ENCODE peak calls at places on chromosome 1, in nine cellular contexts. One of them, this sample, is unnamed.

GRCh38 chr1:40772146-40772770 is 11.3 kb upstream of the KCNQ4 start:
- DNase-seq in tibial nerve: no peak
- DNase-seq in sigmoid colon: peak
- DNase-seq in transverse colon: no peak
- DNase-seq in A549: no peak
- DNase-seq in ovary: no peak
- DNase-seq in stomach: no peak
- DNase-seq in HepG2: no peak
- DNase-seq in K562: no peak
- DNase-seq in this sample: no peak

GRCh38 chr1:95582746-95583145 is 348.7 kb downstream of the RWDD3 start:
- DNase-seq in tibial nerve: no peak
- DNase-seq in sigmoid colon: no peak
- DNase-seq in transverse colon: no peak
- DNase-seq in A549: no peak
- DNase-seq in ovary: no peak
- DNase-seq in stomach: no peak
- DNase-seq in HepG2: no peak
- DNase-seq in K562: no peak
- DNase-seq in this sample: no peak

GRCh38 chr1:43450251-43451070 is 3.3 kb downstream of the HYI start:
- DNase-seq in tibial nerve: no peak
- DNase-seq in sigmoid colon: peak
- DNase-seq in transverse colon: no peak
- DNase-seq in A549: no peak
- DNase-seq in ovary: no peak
- DNase-seq in stomach: no peak
- DNase-seq in HepG2: no peak
- DNase-seq in K562: no peak
- DNase-seq in this sample: no peak

GRCh38 chr1:156963621-156964020 is 43.2 kb downstream of the LRRC71 start:
- DNase-seq in tibial nerve: no peak
- DNase-seq in sigmoid colon: no peak
- DNase-seq in transverse colon: no peak
- DNase-seq in A549: no peak
- DNase-seq in ovary: no peak
- DNase-seq in stomach: no peak
- DNase-seq in HepG2: no peak
- DNase-seq in K562: no peak
- DNase-seq in this sample: no peak

GRCh38 chr1:164733070-164733469 is 174.1 kb downstream of the PBX1 start:
- DNase-seq in tibial nerve: no peak
- DNase-seq in sigmoid colon: no peak
- DNase-seq in transverse colon: no peak
- DNase-seq in A549: peak
- DNase-seq in ovary: no peak
- DNase-seq in stomach: no peak
- DNase-seq in HepG2: no peak
- DNase-seq in K562: no peak
- DNase-seq in this sample: no peak

GRCh38 chr1:71706030-71706671 is 576.2 kb downstream of the NEGR1 start:
- DNase-seq in tibial nerve: no peak
- DNase-seq in sigmoid colon: no peak
- DNase-seq in transverse colon: no peak
- DNase-seq in A549: no peak
- DNase-seq in ovary: no peak
- DNase-seq in stomach: no peak
- DNase-seq in HepG2: no peak
- DNase-seq in K562: no peak
- DNase-seq in this sample: no peak

GRCh38 chr1:87513270-87513669 is 184.6 kb downstream of the LMO4 start:
- DNase-seq in tibial nerve: no peak
- DNase-seq in sigmoid colon: no peak
- DNase-seq in transverse colon: no peak
- DNase-seq in A549: no peak
- DNase-seq in ovary: no peak
- DNase-seq in stomach: no peak
- DNase-seq in HepG2: no peak
- DNase-seq in K562: no peak
- DNase-seq in this sample: no peak

GRCh38 chr1:229203030-229203751 is 67.7 kb upstream of the RAB4A start:
- DNase-seq in tibial nerve: no peak
- DNase-seq in sigmoid colon: no peak
- DNase-seq in transverse colon: no peak
- DNase-seq in A549: peak
- DNase-seq in ovary: peak
- DNase-seq in stomach: no peak
- DNase-seq in HepG2: peak
- DNase-seq in K562: peak
- DNase-seq in this sample: no peak

GRCh38 chr1:209455666-209456065 is 127.8 kb upstream of the CAMK1G start:
- DNase-seq in tibial nerve: no peak
- DNase-seq in sigmoid colon: no peak
- DNase-seq in transverse colon: no peak
- DNase-seq in A549: no peak
- DNase-seq in ovary: no peak
- DNase-seq in stomach: no peak
- DNase-seq in HepG2: no peak
- DNase-seq in K562: no peak
- DNase-seq in this sample: no peak

GRCh38 chr1:202348509-202349262 is at the start of gene PPP1R12B:
- DNase-seq in tibial nerve: peak
- DNase-seq in sigmoid colon: peak
- DNase-seq in transverse colon: peak
- DNase-seq in A549: peak
- DNase-seq in ovary: peak
- DNase-seq in stomach: peak
- DNase-seq in HepG2: peak
- DNase-seq in K562: peak
- DNase-seq in this sample: peak

GRCh38 chr1:88291902-88292301 is 392.2 kb upstream of the PKN2 start:
- DNase-seq in tibial nerve: no peak
- DNase-seq in sigmoid colon: no peak
- DNase-seq in transverse colon: no peak
- DNase-seq in A549: no peak
- DNase-seq in ovary: no peak
- DNase-seq in stomach: no peak
- DNase-seq in HepG2: no peak
- DNase-seq in K562: no peak
- DNase-seq in this sample: no peak

GRCh38 chr1:208288495-208288894 is 44.3 kb upstream of the PLXNA2 start:
- DNase-seq in tibial nerve: no peak
- DNase-seq in sigmoid colon: no peak
- DNase-seq in transverse colon: no peak
- DNase-seq in A549: no peak
- DNase-seq in ovary: no peak
- DNase-seq in stomach: no peak
- DNase-seq in HepG2: no peak
- DNase-seq in K562: no peak
- DNase-seq in this sample: no peak

GRCh38 chr1:64167176-64167575 is 36.2 kb upstream of the UBE2U start:
- DNase-seq in tibial nerve: no peak
- DNase-seq in sigmoid colon: no peak
- DNase-seq in transverse colon: no peak
- DNase-seq in A549: no peak
- DNase-seq in ovary: no peak
- DNase-seq in stomach: no peak
- DNase-seq in HepG2: no peak
- DNase-seq in K562: no peak
- DNase-seq in this sample: no peak

GRCh38 chr1:10836726-10837125 is 40.3 kb upstream of the CASZ1 start:
- DNase-seq in tibial nerve: no peak
- DNase-seq in sigmoid colon: no peak
- DNase-seq in transverse colon: no peak
- DNase-seq in A549: no peak
- DNase-seq in ovary: no peak
- DNase-seq in stomach: no peak
- DNase-seq in HepG2: no peak
- DNase-seq in K562: no peak
- DNase-seq in this sample: no peak

GRCh38 chr1:170075186-170075585 is 691 bp upstream of the KIFAP3 start:
- DNase-seq in tibial nerve: no peak
- DNase-seq in sigmoid colon: no peak
- DNase-seq in transverse colon: no peak
- DNase-seq in A549: no peak
- DNase-seq in ovary: peak
- DNase-seq in stomach: no peak
- DNase-seq in HepG2: no peak
- DNase-seq in K562: no peak
- DNase-seq in this sample: no peak

GRCh38 chr1:159554681-159555080 is 18.9 kb upstream of the OR10J5 start:
- DNase-seq in tibial nerve: no peak
- DNase-seq in sigmoid colon: no peak
- DNase-seq in transverse colon: no peak
- DNase-seq in A549: no peak
- DNase-seq in ovary: no peak
- DNase-seq in stomach: no peak
- DNase-seq in HepG2: no peak
- DNase-seq in K562: no peak
- DNase-seq in this sample: no peak

DNA sequence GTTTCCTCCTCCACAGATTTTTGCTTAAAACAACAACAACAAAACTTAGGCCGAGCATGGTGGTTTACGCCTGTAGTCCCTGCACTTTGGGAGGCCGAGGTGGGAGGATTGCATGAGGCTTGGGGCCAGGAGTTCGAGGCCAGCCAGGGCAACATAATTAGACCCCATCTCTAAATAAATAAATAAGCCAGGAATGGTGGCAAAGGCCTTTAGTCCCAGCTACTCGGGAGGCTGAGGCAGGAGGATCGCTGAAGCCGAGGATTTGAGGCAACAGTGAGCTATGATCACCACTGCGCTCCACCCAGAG is 1.3 kb upstream of the HP1BP3 start:
- DNase-seq in tibial nerve: no peak
- DNase-seq in sigmoid colon: no peak
- DNase-seq in transverse colon: no peak
- DNase-seq in A549: no peak
- DNase-seq in ovary: no peak
- DNase-seq in stomach: no peak
- DNase-seq in HepG2: no peak
- DNase-seq in K562: no peak
- DNase-seq in this sample: no peak
- H3K4me3 ChIP-seq in tibial nerve: no peak
- H3K4me3 ChIP-seq in sigmoid colon: no peak
- H3K4me3 ChIP-seq in transverse colon: no peak
- H3K4me3 ChIP-seq in A549: no peak
- H3K4me3 ChIP-seq in ovary: no peak
- H3K4me3 ChIP-seq in stomach: no peak
- H3K4me3 ChIP-seq in HepG2: peak
- H3K4me3 ChIP-seq in K562: no peak
- H3K4me3 ChIP-seq in this sample: no peak

GRCh38 chr1:154972517-154973343 is 1.8 kb upstream of the CKS1B start:
- DNase-seq in tibial nerve: no peak
- DNase-seq in sigmoid colon: peak
- DNase-seq in transverse colon: peak
- DNase-seq in A549: peak
- DNase-seq in ovary: peak
- DNase-seq in stomach: peak
- DNase-seq in HepG2: peak
- DNase-seq in K562: no peak
- DNase-seq in this sample: peak
- TF ChIP-seq POLR2A in tibial nerve: no peak
- TF ChIP-seq POLR2A in sigmoid colon: no peak
- TF ChIP-seq POLR2A in transverse colon: peak
- TF ChIP-seq POLR2A in A549: no peak
- TF ChIP-seq POLR2A in ovary: no peak
- TF ChIP-seq POLR2A in stomach: no peak
- TF ChIP-seq POLR2A in HepG2: peak
- TF ChIP-seq POLR2A in K562: no peak
- TF ChIP-seq POLR2A in this sample: no peak

GRCh38 chr1:98217601-98218000 is 296.8 kb upstream of the DPYD start:
- DNase-seq in tibial nerve: no peak
- DNase-seq in sigmoid colon: no peak
- DNase-seq in transverse colon: no peak
- DNase-seq in A549: no peak
- DNase-seq in ovary: no peak
- DNase-seq in stomach: no peak
- DNase-seq in HepG2: no peak
- DNase-seq in K562: no peak
- DNase-seq in this sample: no peak

DNA sequence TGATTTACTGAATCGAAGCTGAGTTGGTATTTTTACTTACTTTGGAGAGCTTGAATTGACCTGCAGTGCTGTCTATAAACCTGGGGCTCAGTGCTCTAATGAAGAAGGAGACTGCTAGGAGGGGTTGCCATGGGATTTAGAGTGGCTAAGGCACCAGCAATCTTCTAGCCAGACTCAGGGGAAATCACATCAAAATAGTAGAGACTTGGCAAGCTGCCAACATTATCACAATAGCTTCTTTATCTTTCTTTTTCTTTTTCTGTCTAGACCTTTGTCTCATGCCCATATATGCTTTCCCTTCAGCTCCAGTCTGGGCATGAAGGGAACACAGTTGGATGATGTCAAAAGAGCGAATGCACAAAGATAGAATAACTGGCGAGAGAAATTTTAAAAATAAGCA is 301.1 kb upstream of the DPYD start:
- DNase-seq in tibial nerve: no peak
- DNase-seq in sigmoid colon: no peak
- DNase-seq in transverse colon: no peak
- DNase-seq in A549: no peak
- DNase-seq in ovary: no peak
- DNase-seq in stomach: no peak
- DNase-seq in HepG2: peak
- DNase-seq in K562: no peak
- DNase-seq in this sample: no peak
- TF ChIP-seq EP300 in tibial nerve: no peak
- TF ChIP-seq EP300 in sigmoid colon: no peak
- TF ChIP-seq EP300 in transverse colon: no peak
- TF ChIP-seq EP300 in A549: no peak
- TF ChIP-seq EP300 in ovary: no peak
- TF ChIP-seq EP300 in stomach: no peak
- TF ChIP-seq EP300 in HepG2: no peak
- TF ChIP-seq EP300 in K562: no peak
- TF ChIP-seq EP300 in this sample: no peak

DNA sequence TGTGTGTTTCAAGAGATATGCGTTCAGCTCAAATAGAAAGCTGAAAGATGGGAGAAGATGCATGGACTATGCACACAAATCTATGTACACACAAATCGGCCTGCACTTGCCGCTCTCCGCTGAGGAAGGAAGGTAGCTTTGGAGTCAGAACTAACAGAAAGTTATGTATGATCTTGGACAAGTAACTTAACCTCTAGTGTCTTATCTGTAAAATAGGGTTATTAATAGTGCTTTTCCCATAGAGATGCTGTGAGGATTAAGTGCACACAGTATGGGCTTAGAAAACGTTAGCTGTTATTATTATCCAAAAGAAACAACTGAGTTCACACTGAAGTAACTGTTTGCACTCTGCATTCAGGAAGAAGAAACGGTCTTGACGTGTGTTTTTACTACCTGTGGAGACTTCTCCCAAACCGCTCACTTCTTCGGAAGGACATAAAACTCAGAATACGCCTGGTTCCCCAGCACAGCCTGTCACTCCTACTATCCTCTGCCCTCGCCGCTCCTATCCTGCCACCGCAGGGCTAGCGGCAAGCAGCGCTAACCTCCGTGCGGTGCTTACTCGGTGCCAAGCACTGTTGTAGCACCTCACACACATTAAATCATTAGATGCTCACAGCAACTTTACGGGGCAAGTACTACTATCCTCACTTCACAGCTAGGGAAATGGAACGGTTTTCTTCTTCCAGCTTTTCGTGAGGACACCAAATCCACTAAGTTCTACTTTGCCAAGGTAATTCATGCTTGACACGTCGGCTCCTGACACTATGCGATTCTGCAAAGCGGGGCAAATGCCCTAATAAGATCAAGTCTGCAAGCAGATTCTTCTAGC is 1.3 kb downstream of the TGFBR3 start:
- DNase-seq in tibial nerve: no peak
- DNase-seq in sigmoid colon: peak
- DNase-seq in transverse colon: peak
- DNase-seq in A549: no peak
- DNase-seq in ovary: peak
- DNase-seq in stomach: peak
- DNase-seq in HepG2: peak
- DNase-seq in K562: peak
- DNase-seq in this sample: no peak
- H3K4me3 ChIP-seq in tibial nerve: peak
- H3K4me3 ChIP-seq in sigmoid colon: peak
- H3K4me3 ChIP-seq in transverse colon: peak
- H3K4me3 ChIP-seq in A549: peak
- H3K4me3 ChIP-seq in ovary: peak
- H3K4me3 ChIP-seq in stomach: peak
- H3K4me3 ChIP-seq in HepG2: peak
- H3K4me3 ChIP-seq in K562: peak
- H3K4me3 ChIP-seq in this sample: peak